ENCODE peak calls at places on chromosomes 12 and 14, in six cellular contexts. One of them, this sample, is unnamed.

GRCh38 chr14:33081259-33081658 is 142.6 kb downstream of the NPAS3 start:
- DNase-seq in GM12878: no peak
- DNase-seq in H1: no peak
- DNase-seq in SK-N-SH: no peak
- DNase-seq in HepG2: no peak
- DNase-seq in K562: no peak
- DNase-seq in this sample: no peak

GRCh38 chr12:99870085-99870484 is 114.7 kb downstream of the ANKS1B start:
- DNase-seq in GM12878: no peak
- DNase-seq in H1: no peak
- DNase-seq in SK-N-SH: no peak
- DNase-seq in HepG2: no peak
- DNase-seq in K562: no peak
- DNase-seq in this sample: no peak

GRCh38 chr14:75877292-75877691 is 104.5 kb downstream of the TGFB3 start:
- DNase-seq in GM12878: no peak
- DNase-seq in H1: no peak
- DNase-seq in SK-N-SH: no peak
- DNase-seq in HepG2: no peak
- DNase-seq in K562: no peak
- DNase-seq in this sample: no peak

GRCh38 chr14:97219356-97220017 is 422.3 kb downstream of the VRK1 start:
- DNase-seq in GM12878: no peak
- DNase-seq in H1: no peak
- DNase-seq in SK-N-SH: peak; percentile 10
- DNase-seq in HepG2: no peak
- DNase-seq in K562: no peak
- DNase-seq in this sample: no peak

GRCh38 chr12:54039417-54040147 is 6.7 kb downstream of the HOXC5 start:
- DNase-seq in GM12878: no peak
- DNase-seq in H1: no peak
- DNase-seq in SK-N-SH: no peak
- DNase-seq in HepG2: no peak
- DNase-seq in K562: no peak
- DNase-seq in this sample: no peak

GRCh38 chr12:52010152-52010622 is 3.4 kb downstream of the TAMALIN start:
- DNase-seq in GM12878: no peak
- DNase-seq in H1: peak; percentile 67
- DNase-seq in SK-N-SH: peak; percentile 88
- DNase-seq in HepG2: peak; percentile 72
- DNase-seq in K562: peak; percentile 89
- DNase-seq in this sample: no peak

GRCh38 chr12:87806310-87806709 is 222.9 kb downstream of the C12orf50 start:
- DNase-seq in GM12878: no peak
- DNase-seq in H1: no peak
- DNase-seq in SK-N-SH: no peak
- DNase-seq in HepG2: no peak
- DNase-seq in K562: no peak
- DNase-seq in this sample: no peak

GRCh38 chr14:90274019-90274418 is 17.7 kb downstream of the PSMC1 start:
- DNase-seq in GM12878: no peak
- DNase-seq in H1: peak; percentile 23
- DNase-seq in SK-N-SH: peak; percentile 52
- DNase-seq in HepG2: no peak
- DNase-seq in K562: no peak
- DNase-seq in this sample: no peak

GRCh38 chr12:76879710-76880025 is 849 bp upstream of the CSRP2 start:
- DNase-seq in GM12878: no peak
- DNase-seq in H1: no peak
- DNase-seq in SK-N-SH: no peak
- DNase-seq in HepG2: no peak
- DNase-seq in K562: no peak
- DNase-seq in this sample: no peak

GRCh38 chr12:52825961-52826360 is 8.2 kb downstream of the KRT79 start:
- DNase-seq in GM12878: no peak
- DNase-seq in H1: no peak
- DNase-seq in SK-N-SH: no peak
- DNase-seq in HepG2: no peak
- DNase-seq in K562: no peak
- DNase-seq in this sample: no peak

GRCh38 chr12:120639771-120640721 is at the start of gene CABP1:
- DNase-seq in GM12878: no peak
- DNase-seq in H1: peak; percentile 36
- DNase-seq in SK-N-SH: peak; percentile 85
- DNase-seq in HepG2: peak; percentile 7
- DNase-seq in K562: peak; percentile 83
- DNase-seq in this sample: no peak

GRCh38 chr12:6271281-6271680 is 39.2 kb upstream of the PLEKHG6 start:
- DNase-seq in GM12878: no peak
- DNase-seq in H1: no peak
- DNase-seq in SK-N-SH: no peak
- DNase-seq in HepG2: no peak
- DNase-seq in K562: no peak
- DNase-seq in this sample: no peak

GRCh38 chr14:53545217-53545616 is 392.1 kb upstream of the DDHD1 start:
- DNase-seq in GM12878: no peak
- DNase-seq in H1: no peak
- DNase-seq in SK-N-SH: no peak
- DNase-seq in HepG2: no peak
- DNase-seq in K562: no peak
- DNase-seq in this sample: no peak

GRCh38 chr14:39628087-39628486 is 195.9 kb upstream of the FBXO33 start:
- DNase-seq in GM12878: no peak
- DNase-seq in H1: no peak
- DNase-seq in SK-N-SH: no peak
- DNase-seq in HepG2: no peak
- DNase-seq in K562: no peak
- DNase-seq in this sample: no peak

GRCh38 chr12:48881652-48882324 is 16.1 kb upstream of the RND1 start:
- DNase-seq in GM12878: no peak
- DNase-seq in H1: no peak
- DNase-seq in SK-N-SH: no peak
- DNase-seq in HepG2: no peak
- DNase-seq in K562: no peak
- DNase-seq in this sample: no peak

GRCh38 chr12:120869376-120869775 is 34.8 kb downstream of the SPPL3 start:
- DNase-seq in GM12878: no peak
- DNase-seq in H1: no peak
- DNase-seq in SK-N-SH: no peak
- DNase-seq in HepG2: no peak
- DNase-seq in K562: no peak
- DNase-seq in this sample: no peak

GRCh38 chr12:65501093-65501621 is 222.7 kb downstream of the MSRB3 start:
- DNase-seq in GM12878: no peak
- DNase-seq in H1: no peak
- DNase-seq in SK-N-SH: no peak
- DNase-seq in HepG2: no peak
- DNase-seq in K562: no peak
- DNase-seq in this sample: no peak

GRCh38 chr14:104885973-104886689 is 21.1 kb downstream of the CEP170B start:
- DNase-seq in GM12878: no peak
- DNase-seq in H1: no peak
- DNase-seq in SK-N-SH: peak; percentile 41
- DNase-seq in HepG2: no peak
- DNase-seq in K562: no peak
- DNase-seq in this sample: no peak

GRCh38 chr12:57793920-57794319 is 11.3 kb downstream of the TSFM start:
- DNase-seq in GM12878: no peak
- DNase-seq in H1: no peak
- DNase-seq in SK-N-SH: no peak
- DNase-seq in HepG2: no peak
- DNase-seq in K562: no peak
- DNase-seq in this sample: no peak

GRCh38 chr12:127398026-127398715 is 868.8 kb upstream of the TMEM132C start:
- DNase-seq in GM12878: no peak
- DNase-seq in H1: no peak
- DNase-seq in SK-N-SH: no peak
- DNase-seq in HepG2: no peak
- DNase-seq in K562: no peak
- DNase-seq in this sample: no peak

GRCh38 chr12:12286441-12286840 is 19.6 kb upstream of the LRP6 start:
- DNase-seq in GM12878: no peak
- DNase-seq in H1: no peak
- DNase-seq in SK-N-SH: no peak
- DNase-seq in HepG2: no peak
- DNase-seq in K562: no peak
- DNase-seq in this sample: no peak

GRCh38 chr14:54106802-54107377 is 150.3 kb upstream of the BMP4 start:
- DNase-seq in GM12878: no peak
- DNase-seq in H1: no peak
- DNase-seq in SK-N-SH: no peak
- DNase-seq in HepG2: peak; percentile 63
- DNase-seq in K562: no peak
- DNase-seq in this sample: no peak

GRCh38 chr12:109200825-109201495 is 84.6 kb downstream of the ACACB start:
- DNase-seq in GM12878: no peak
- DNase-seq in H1: no peak
- DNase-seq in SK-N-SH: no peak
- DNase-seq in HepG2: no peak
- DNase-seq in K562: no peak
- DNase-seq in this sample: no peak

GRCh38 chr14:89013098-89013504 is 188.7 kb downstream of the TTC8 start:
- DNase-seq in GM12878: no peak
- DNase-seq in H1: no peak
- DNase-seq in SK-N-SH: no peak
- DNase-seq in HepG2: peak; percentile 90
- DNase-seq in K562: peak; percentile 70
- DNase-seq in this sample: peak; percentile 26

GRCh38 chr14:64324461-64325255 is 30.5 kb upstream of the ESR2 start:
- DNase-seq in GM12878: no peak
- DNase-seq in H1: no peak
- DNase-seq in SK-N-SH: no peak
- DNase-seq in HepG2: no peak
- DNase-seq in K562: no peak
- DNase-seq in this sample: no peak

GRCh38 chr14:104437703-104438102 is 141.9 kb upstream of the C14orf180 start:
- DNase-seq in GM12878: no peak
- DNase-seq in H1: no peak
- DNase-seq in SK-N-SH: peak; percentile 61
- DNase-seq in HepG2: no peak
- DNase-seq in K562: no peak
- DNase-seq in this sample: no peak

GRCh38 chr14:68789002-68789797 is 3.7 kb downstream of the ZFP36L1 start:
- DNase-seq in GM12878: no peak
- DNase-seq in H1: no peak
- DNase-seq in SK-N-SH: peak; percentile 95
- DNase-seq in HepG2: peak; percentile 75
- DNase-seq in K562: peak; percentile 73
- DNase-seq in this sample: peak; percentile 21

GRCh38 chr12:107053709-107054108 is 39.6 kb downstream of the CRY1 start:
- DNase-seq in GM12878: no peak
- DNase-seq in H1: no peak
- DNase-seq in SK-N-SH: no peak
- DNase-seq in HepG2: no peak
- DNase-seq in K562: no peak
- DNase-seq in this sample: no peak

GRCh38 chr12:116990971-116991966 is 80.5 kb downstream of the FBXW8 start:
- DNase-seq in GM12878: no peak
- DNase-seq in H1: no peak
- DNase-seq in SK-N-SH: no peak
- DNase-seq in HepG2: no peak
- DNase-seq in K562: no peak
- DNase-seq in this sample: no peak

GRCh38 chr14:93303659-93304058 is 29.2 kb downstream of the BTBD7 start:
- DNase-seq in GM12878: no peak
- DNase-seq in H1: no peak
- DNase-seq in SK-N-SH: no peak
- DNase-seq in HepG2: no peak
- DNase-seq in K562: peak; percentile 52
- DNase-seq in this sample: no peak
- TF ChIP-seq GABPA in GM12878: no peak
- TF ChIP-seq GABPA in H1: no peak
- TF ChIP-seq GABPA in SK-N-SH: no peak
- TF ChIP-seq GABPA in HepG2: no peak
- TF ChIP-seq GABPA in K562: no peak
- TF ChIP-seq GABPA in this sample: no peak

DNA sequence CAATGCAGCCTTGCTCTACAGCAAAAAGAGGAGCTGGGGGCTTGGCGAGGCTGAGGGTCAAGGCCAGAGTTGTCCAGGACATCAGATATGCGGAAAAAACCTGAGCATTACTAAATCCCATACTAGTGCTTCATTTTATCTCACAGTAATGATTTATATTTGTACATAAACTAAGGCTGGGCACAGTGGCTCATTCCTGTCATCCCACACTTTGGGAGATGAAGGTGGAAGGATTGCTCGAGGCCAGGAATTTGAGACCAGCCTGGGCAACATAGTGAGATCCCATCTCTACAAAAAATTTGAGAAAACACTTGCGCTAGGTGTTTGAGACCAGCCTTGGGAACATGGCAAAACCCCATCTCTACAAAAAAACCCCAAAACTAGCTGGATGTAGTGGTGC is 11.6 kb upstream of the JPH4 start:
- DNase-seq in GM12878: no peak
- DNase-seq in H1: no peak
- DNase-seq in SK-N-SH: no peak
- DNase-seq in HepG2: no peak
- DNase-seq in K562: no peak
- DNase-seq in this sample: no peak
- TF ChIP-seq GABPA in GM12878: no peak
- TF ChIP-seq GABPA in H1: no peak
- TF ChIP-seq GABPA in SK-N-SH: no peak
- TF ChIP-seq GABPA in HepG2: no peak
- TF ChIP-seq GABPA in K562: no peak
- TF ChIP-seq GABPA in this sample: no peak

DNA sequence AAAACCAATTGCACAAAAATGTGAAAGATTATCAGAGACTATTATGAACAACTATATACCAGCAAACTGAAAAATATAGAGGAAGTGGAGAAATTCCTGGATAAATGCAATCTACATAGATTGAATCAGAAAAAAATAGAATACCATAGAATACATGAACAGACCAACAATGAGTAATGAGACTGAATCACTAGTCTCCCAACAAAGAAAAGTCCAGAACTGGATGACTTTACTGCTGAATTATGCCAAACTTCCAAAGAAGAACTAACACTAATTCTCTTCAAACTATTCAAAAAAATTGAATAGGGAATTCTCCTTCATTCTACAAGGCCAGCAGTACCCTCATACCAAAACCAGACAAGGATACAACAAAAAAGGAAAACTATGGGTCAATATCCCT is 60.6 kb downstream of the GUCY2C start:
- DNase-seq in GM12878: no peak
- DNase-seq in H1: no peak
- DNase-seq in SK-N-SH: no peak
- DNase-seq in HepG2: no peak
- DNase-seq in K562: no peak
- DNase-seq in this sample: no peak
- TF ChIP-seq GABPA in GM12878: no peak
- TF ChIP-seq GABPA in H1: no peak
- TF ChIP-seq GABPA in SK-N-SH: no peak
- TF ChIP-seq GABPA in HepG2: no peak
- TF ChIP-seq GABPA in K562: no peak
- TF ChIP-seq GABPA in this sample: no peak

GRCh38 chr12:82817368-82817767 is 130.7 kb downstream of the TMTC2 start:
- DNase-seq in GM12878: no peak
- DNase-seq in H1: no peak
- DNase-seq in SK-N-SH: no peak
- DNase-seq in HepG2: no peak
- DNase-seq in K562: no peak
- DNase-seq in this sample: no peak
- TF ChIP-seq GABPA in GM12878: no peak
- TF ChIP-seq GABPA in H1: no peak
- TF ChIP-seq GABPA in SK-N-SH: no peak
- TF ChIP-seq GABPA in HepG2: no peak
- TF ChIP-seq GABPA in K562: no peak
- TF ChIP-seq GABPA in this sample: no peak